ENCODE peak calls at places on chromosomes 2 and 18, in eight cellular contexts. C is right cardiac atrium, X is cardiac muscle cell, N is A549, T is ovary, O is lung, S is neuronal stem cell, R is stomach. I is an unnamed sample.

GRCh38 chr2:200026838-200027237 is 71.5 kb downstream of the MAIP1 start:
- DNase-seq in X (no peak), T (no peak), N (no peak), C (no peak), O (no peak), R (no peak), S (no peak), I (no peak)

GRCh38 chr2:217314021-217314460 is 454.2 kb upstream of the TNP1 start:
- DNase-seq in N (no peak), X (no peak), S (no peak), O (no peak), T (no peak), C (no peak), R (no peak), I (no peak)

GRCh38 chr18:23553887-23554286 is 32.4 kb downstream of the NPC1 start:
- DNase-seq in R (no peak), X (no peak), S (no peak), O (no peak), N (no peak), C (no peak), T (no peak), I (no peak)

GRCh38 chr2:602571-603366 is 74.4 kb downstream of the TMEM18 start:
- DNase-seq in T (no peak), C (no peak), R (no peak), X (no peak), S (no peak), O (no peak), N (no peak), I (no peak)

GRCh38 chr2:131753640-131754561 is 226.2 kb downstream of the CCDC74A start:
- DNase-seq in S (no peak), N (no peak), R (no peak), C (peak), X (no peak), O (no peak), T (no peak), I (no peak)

GRCh38 chr2:157432475-157433106 is 11.3 kb downstream of the CYTIP start:
- DNase-seq in X (no peak), N (no peak), S (no peak), T (no peak), O (no peak), C (no peak), R (no peak), I (no peak)

GRCh38 chr2:61877571-61878245 is 10.7 kb downstream of the CCT4 start:
- DNase-seq in T (no peak), N (no peak), X (no peak), S (no peak), C (no peak), R (no peak), O (no peak), I (no peak)

GRCh38 chr2:127770973-127771735 is 39.8 kb downstream of the WDR33 start:
- DNase-seq in O (no peak), C (no peak), N (peak), R (no peak), S (no peak), X (no peak), T (no peak), I (no peak)

GRCh38 chr2:128313076-128313836 is 5.4 kb downstream of the HS6ST1 start:
- DNase-seq in C (no peak), X (no peak), S (no peak), R (peak), N (peak), T (peak), O (no peak), I (peak)

GRCh38 chr18:75035944-75036343 is 173.0 kb downstream of the PTGR3 start:
- DNase-seq in T (no peak), R (no peak), N (no peak), X (no peak), C (no peak), S (no peak), O (no peak), I (no peak)

GRCh38 chr2:10303174-10303633 is 500 bp downstream of the HPCAL1 start:
- DNase-seq in T (peak), N (no peak), O (no peak), S (no peak), C (peak), X (no peak), R (peak), I (no peak)

GRCh38 chr18:77012120-77012519 is 120.5 kb downstream of the MBP start:
- DNase-seq in X (no peak), C (peak), O (no peak), N (no peak), S (no peak), R (no peak), T (no peak), I (no peak)

GRCh38 chr2:73163522-73164367 is 38.6 kb upstream of the NOTO start:
- DNase-seq in X (peak), C (peak), S (peak), R (peak), N (peak), O (peak), T (peak), I (peak)

GRCh38 chr18:34122724-34123334 is 101.9 kb downstream of the NOL4 start:
- DNase-seq in N (peak), S (peak), C (no peak), O (peak), R (peak), T (no peak), X (peak), I (no peak)

GRCh38 chr18:56189615-56190014 is 448.8 kb downstream of the TXNL1 start:
- DNase-seq in R (no peak), N (no peak), O (no peak), S (no peak), X (no peak), C (no peak), T (no peak), I (no peak)

GRCh38 chr18:24212939-24213338 is 74.1 kb downstream of the CABYR start:
- DNase-seq in X (no peak), O (no peak), S (no peak), R (no peak), C (no peak), T (no peak), N (no peak), I (no peak)

GRCh38 chr18:34866739-34867138 is 156.6 kb downstream of the DTNA start:
- DNase-seq in O (no peak), N (no peak), X (no peak), S (no peak), C (no peak), R (no peak), T (no peak), I (no peak)

GRCh38 chr18:74994502-74995403 is 214.2 kb downstream of the PTGR3 start:
- DNase-seq in R (no peak), S (no peak), T (no peak), N (no peak), C (no peak), X (no peak), O (no peak), I (no peak)

GRCh38 chr2:129117427-129117826 is 798.8 kb upstream of the HS6ST1 start:
- DNase-seq in S (no peak), R (no peak), O (no peak), N (no peak), X (peak), T (no peak), C (peak), I (no peak)

GRCh38 chr2:229856416-229856815 is 65.4 kb downstream of the TRIP12 start:
- DNase-seq in N (no peak), O (no peak), C (no peak), T (no peak), S (no peak), R (no peak), X (no peak), I (no peak)

GRCh38 chr18:76491801-76492668 is 3.0 kb downstream of the ZNF516 start:
- DNase-seq in R (peak), C (peak), T (peak), X (peak), O (no peak), S (peak), N (peak), I (peak)

GRCh38 chr2:136765256-136765735 is at the start of gene THSD7B:
- DNase-seq in X (no peak), S (no peak), T (no peak), O (no peak), R (no peak), N (no peak), C (peak), I (no peak)

GRCh38 chr2:182496596-182496995 is 69.8 kb upstream of the PDE1A start:
- DNase-seq in C (no peak), T (no peak), N (no peak), S (no peak), R (no peak), O (no peak), X (no peak), I (no peak)

GRCh38 chr2:164913640-164914346 is 41.5 kb downstream of the SLC38A11 start:
- DNase-seq in C (no peak), S (no peak), X (peak), N (no peak), O (no peak), T (no peak), R (peak), I (no peak)

GRCh38 chr18:50973367-50974126 is 5.7 kb downstream of the ELAC1 start:
- DNase-seq in R (no peak), X (no peak), O (no peak), S (no peak), T (no peak), C (no peak), N (peak), I (no peak)

GRCh38 chr2:43462866-43463641 is 132.8 kb downstream of the THADA start:
- DNase-seq in C (no peak), S (no peak), T (no peak), R (peak), O (peak), X (no peak), N (no peak), I (no peak)

GRCh38 chr2:50385361-50385760 is 646.6 kb downstream of the NRXN1 start:
- DNase-seq in O (no peak), R (no peak), T (no peak), C (no peak), X (no peak), S (no peak), N (no peak), I (no peak)

DNA sequence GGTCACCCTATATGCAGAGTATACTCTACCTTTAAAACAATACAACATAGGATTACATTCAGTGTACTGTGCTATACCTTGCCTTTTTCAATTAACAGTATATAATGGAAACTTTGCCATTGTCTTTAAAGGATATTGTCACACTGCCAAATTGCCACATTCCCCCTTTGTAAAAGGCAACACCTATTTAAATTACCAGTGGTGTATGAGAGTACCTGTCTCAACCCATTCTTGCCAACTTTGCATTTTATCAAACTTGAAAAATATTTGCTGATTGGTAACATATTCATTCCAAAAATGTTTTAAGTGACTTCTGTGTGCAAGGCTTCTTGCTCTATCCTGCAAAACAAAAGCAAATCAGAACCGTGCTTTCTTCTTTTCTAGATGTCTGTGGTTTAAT is 92.9 kb downstream of the FMNL2 start:
- DNase-seq in C (no peak), S (no peak), R (no peak), T (no peak), X (no peak), N (no peak), O (no peak), I (no peak)
- H3K27ac ChIP-seq in C (no peak), S (no peak), R (no peak), T (no peak), X (no peak), N (peak), O (no peak), I (no peak)

GRCh38 chr2:111123751-111124150 is 3.0 kb downstream of the BCL2L11 start:
- DNase-seq in X (no peak), C (peak), O (no peak), S (no peak), T (no peak), N (no peak), R (no peak), I (no peak)
- H3K4me3 ChIP-seq in X (peak), C (no peak), O (no peak), S (peak), T (no peak), N (peak), R (peak), I (no peak)

DNA sequence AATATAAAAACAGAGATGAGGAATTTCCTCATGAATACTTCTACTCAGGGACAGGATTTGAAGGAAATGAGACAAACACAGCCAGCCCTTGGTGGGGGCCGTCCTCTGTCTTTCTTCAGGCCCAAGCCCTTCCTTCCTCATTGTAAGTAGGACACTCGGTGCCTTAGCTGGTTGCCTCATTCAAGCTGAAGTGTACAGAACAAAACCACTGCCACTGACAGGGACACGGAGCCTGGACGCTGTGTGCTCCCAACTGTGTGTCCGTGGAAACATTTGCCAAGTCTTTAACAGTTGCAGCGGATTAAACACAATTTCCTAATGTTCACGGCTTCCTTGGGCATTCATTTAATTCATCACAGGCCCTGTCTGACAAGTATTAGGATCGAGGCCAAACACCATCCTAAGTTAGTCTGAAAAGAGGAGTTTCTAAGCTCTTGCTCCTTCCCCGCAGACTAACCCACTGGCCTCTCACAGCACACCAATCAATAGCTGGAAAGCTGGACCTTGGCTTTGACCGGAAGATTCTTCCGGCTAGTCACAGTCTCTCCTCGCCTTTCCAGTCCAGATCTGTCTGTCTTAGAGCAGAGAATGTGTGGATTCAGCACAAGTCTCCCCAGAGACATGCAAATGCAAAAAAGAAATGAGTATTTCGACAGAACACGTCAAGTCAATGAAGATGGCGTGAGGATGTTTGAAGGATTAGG is 68.7 kb upstream of the ACSL3 start:
- DNase-seq in R (no peak), C (peak), X (no peak), N (no peak), O (peak), S (no peak), T (no peak), I (no peak)
- H3K27ac ChIP-seq in R (peak), C (peak), X (no peak), N (peak), O (peak), S (no peak), T (no peak), I (no peak)

DNA sequence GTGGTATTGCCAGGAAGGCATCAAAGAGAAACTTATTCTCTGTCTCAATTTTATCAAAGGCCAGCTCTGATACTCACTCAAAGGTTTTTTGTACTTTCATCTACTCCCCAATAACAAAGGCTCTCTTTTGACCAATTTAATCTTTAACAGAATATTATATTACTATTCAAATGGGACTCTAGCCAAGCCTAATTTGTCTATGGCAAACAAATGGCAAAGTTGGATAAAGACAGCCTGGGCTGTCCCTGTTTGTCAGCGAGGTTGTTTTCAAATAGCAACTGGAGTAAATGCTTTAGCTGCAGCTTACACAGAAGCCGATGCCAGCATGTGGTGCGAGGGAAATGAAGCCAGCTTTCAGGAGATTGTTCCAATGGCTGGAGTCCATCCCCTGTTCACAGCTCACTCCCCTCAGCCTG is 80.1 kb upstream of the CTNNA2 start:
- DNase-seq in R (peak), N (no peak), X (no peak), S (peak), T (no peak), C (no peak), O (no peak), I (no peak)
- H3K4me3 ChIP-seq in R (no peak), N (no peak), X (no peak), S (no peak), T (no peak), C (no peak), O (no peak), I (no peak)

DNA sequence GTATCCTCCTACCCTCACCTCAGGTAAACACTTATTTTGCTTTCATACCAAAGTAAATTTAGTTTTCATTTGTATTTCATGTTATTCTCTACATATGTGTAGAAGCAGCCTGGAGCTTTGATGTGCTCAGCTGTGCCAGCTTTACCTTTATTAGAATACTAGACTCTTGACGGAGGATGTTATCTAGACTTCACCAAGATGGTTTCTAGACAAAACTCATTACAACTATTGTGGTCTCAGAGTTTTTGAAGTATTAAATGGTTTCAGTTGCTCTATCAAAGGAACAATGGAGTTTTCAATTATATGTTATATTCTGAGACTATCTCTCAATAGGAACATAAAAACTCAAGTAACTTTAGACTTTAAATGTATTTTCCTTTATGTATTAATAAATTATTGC is 5.0 kb upstream of the IL18RAP start:
- DNase-seq in S (no peak), X (no peak), O (no peak), C (no peak), N (no peak), R (no peak), T (no peak), I (no peak)
- H3K27ac ChIP-seq in S (no peak), X (no peak), O (no peak), C (no peak), N (no peak), R (no peak), T (no peak), I (no peak)

GRCh38 chr2:74413001-74413698 is 8.3 kb downstream of the C2orf81 start:
- DNase-seq in X (no peak), N (no peak), T (no peak), S (no peak), R (peak), O (no peak), C (no peak), I (no peak)

GRCh38 chr2:74414475-74414874 is 6.9 kb downstream of the C2orf81 start:
- DNase-seq in R (no peak), T (no peak), C (no peak), X (no peak), O (no peak), N (no peak), S (no peak), I (no peak)

GRCh38 chr2:74416721-74417120 is 4.7 kb downstream of the C2orf81 start:
- DNase-seq in N (no peak), O (no peak), R (no peak), S (no peak), X (no peak), T (no peak), C (no peak), I (peak)

GRCh38 chr2:74415762-74416395 is 5.5 kb downstream of the C2orf81 start:
- DNase-seq in S (no peak), N (no peak), C (no peak), T (peak), R (no peak), O (no peak), X (no peak), I (no peak)

GRCh38 chr2:74414913-74415761 is 6.3 kb downstream of the C2orf81 start:
- DNase-seq in N (no peak), X (no peak), T (peak), C (peak), S (no peak), R (peak), O (no peak), I (no peak)
- H3K4me3 ChIP-seq in N (no peak), X (no peak), T (peak), C (peak), S (no peak), R (peak), O (peak), I (peak)

GRCh38 chr2:31318360-31319336 is 84.7 kb downstream of the EHD3 start:
- DNase-seq in C (peak), N (no peak), T (no peak), O (no peak), X (no peak), R (no peak), S (no peak), I (peak)

GRCh38 chr2:31322376-31322775 is 88.4 kb downstream of the EHD3 start:
- DNase-seq in O (no peak), S (no peak), X (peak), R (no peak), T (no peak), C (no peak), N (no peak), I (no peak)

GRCh38 chr2:31317387-31317786 is 83.4 kb downstream of the EHD3 start:
- DNase-seq in R (no peak), N (no peak), C (no peak), X (no peak), T (no peak), S (no peak), O (no peak), I (no peak)

GRCh38 chr2:31324000-31324633 is 90.2 kb downstream of the EHD3 start:
- DNase-seq in S (no peak), R (no peak), O (no peak), N (no peak), T (no peak), X (no peak), C (no peak), I (no peak)

DNA sequence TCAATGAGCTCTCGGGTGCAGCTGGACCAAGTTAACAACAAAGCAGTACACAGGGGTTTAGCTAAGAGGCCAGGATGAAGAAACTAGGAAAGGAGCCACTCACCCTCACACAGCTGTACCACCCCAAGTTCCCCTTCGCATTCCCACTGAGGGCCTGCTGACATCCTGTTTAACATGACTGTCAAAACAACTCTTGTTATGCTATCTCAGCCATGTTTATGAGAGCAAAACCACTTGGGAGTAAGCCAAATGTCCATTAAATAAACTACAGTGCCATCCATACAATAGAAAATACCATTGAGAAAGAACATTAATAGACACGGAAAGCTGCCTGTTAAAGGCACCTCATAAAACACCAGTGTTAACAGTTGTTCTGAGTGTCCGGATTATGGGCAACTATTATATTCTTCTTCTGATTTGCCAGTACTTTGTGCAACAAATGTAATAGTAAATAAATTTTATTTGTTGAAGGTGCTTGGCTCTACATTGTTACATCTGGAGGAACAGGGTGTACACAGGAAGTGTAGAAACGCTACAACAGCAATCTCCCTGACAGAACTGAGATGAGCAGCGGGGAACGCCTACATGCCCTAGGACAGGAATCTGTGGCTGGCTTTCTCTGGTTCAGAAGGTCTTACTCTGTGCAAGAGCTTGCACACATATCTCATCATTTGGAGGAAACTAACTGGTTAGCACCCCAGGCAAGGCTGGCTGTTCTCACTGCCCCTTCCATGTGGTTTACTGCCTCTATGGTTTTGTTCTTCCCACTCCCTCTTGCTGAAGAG is 85.6 kb downstream of the EHD3 start:
- DNase-seq in T (no peak), X (no peak), S (no peak), N (no peak), C (no peak), O (no peak), R (no peak), I (peak)
- H3K27ac ChIP-seq in T (no peak), X (no peak), S (no peak), N (no peak), C (no peak), O (peak), R (peak), I (no peak)

I was measured in naive thymus-derived CD4-positive, alpha-beta T cell.